ENCODE peak calls at places on chromosomes 4 and X, in seven cellular contexts. O is tibial nerve, K is NB4, G is A549, D is endothelial cell of umbilical vein, I is upper lobe of left lung, F is heart left ventricle. X is an unnamed sample.

GRCh38 chr4:137655286-137655685 is 123.0 kb upstream of the PCDH18 start:
- DNase-seq in G (no peak), F (no peak), I (no peak), K (no peak), O (no peak), D (no peak), X (no peak)

GRCh38 chr4:150348079-150348478 is 233.9 kb upstream of the MAB21L2 start:
- DNase-seq in G (no peak), F (no peak), D (peak), I (no peak), O (no peak), K (peak), X (no peak)

GRCh38 chr4:152162331-152162697 is 373.6 kb downstream of the FBXW7 start:
- DNase-seq in G (no peak), K (no peak), I (no peak), O (no peak), F (no peak), D (no peak), X (no peak)

GRCh38 chr4:150501019-150501727 is 80.8 kb upstream of the MAB21L2 start:
- DNase-seq in O (no peak), F (no peak), D (no peak), K (peak), G (peak), I (no peak), X (no peak)

GRCh38 chr4:173536808-173537429 is 6.9 kb upstream of the HAND2 start:
- DNase-seq in I (no peak), K (no peak), O (no peak), G (peak), D (no peak), F (no peak), X (no peak)

GRCh38 chrX:50893466-50893865 is 17.1 kb upstream of the BMP15 start:
- DNase-seq in O (no peak), F (no peak), G (no peak), D (no peak), K (no peak), I (no peak), X (no peak)

GRCh38 chr4:41155194-41155830 is 59.0 kb downstream of the APBB2 start:
- DNase-seq in K (no peak), G (no peak), O (no peak), F (no peak), D (peak), I (no peak), X (no peak)

GRCh38 chr4:1449833-1450741 is 43.8 kb upstream of the NKX1-1 start:
- DNase-seq in G (no peak), K (peak), O (no peak), F (no peak), I (peak), D (no peak), X (no peak)

GRCh38 chr4:41216294-41217019 is 2.1 kb upstream of the APBB2 start:
- DNase-seq in I (peak), G (peak), K (peak), F (peak), D (peak), O (no peak), X (peak)

GRCh38 chr4:1502501-1502886 is 96.3 kb upstream of the NKX1-1 start:
- DNase-seq in I (no peak), F (peak), G (no peak), K (no peak), O (no peak), D (no peak), X (no peak)

GRCh38 chrX:24241822-24242648 is 71.8 kb downstream of the SUPT20HL2 start:
- DNase-seq in K (peak), F (peak), G (peak), I (no peak), O (no peak), D (peak), X (no peak)

GRCh38 chr4:158079661-158080060 is 93.2 kb downstream of the GASK1B start:
- DNase-seq in D (peak), O (no peak), G (no peak), F (peak), K (no peak), I (no peak), X (no peak)

GRCh38 chr4:53551963-53552362 is 39.3 kb downstream of the LNX1 start:
- DNase-seq in F (no peak), O (no peak), K (no peak), D (peak), I (no peak), G (no peak), X (no peak)

GRCh38 chrX:41516995-41517660 is 70.0 kb downstream of the NYX start:
- DNase-seq in I (no peak), F (no peak), D (no peak), K (peak), O (no peak), G (no peak), X (no peak)

GRCh38 chrX:9315086-9315485 is 149.8 kb upstream of the TBL1X start:
- DNase-seq in K (no peak), I (no peak), F (no peak), G (no peak), O (no peak), D (no peak), X (no peak)

GRCh38 chr4:139892973-139893736 is 227.5 kb downstream of the MGST2 start:
- DNase-seq in K (no peak), F (no peak), O (no peak), G (no peak), D (peak), I (no peak), X (no peak)

GRCh38 chr4:153113061-153113837 is 91.0 kb upstream of the TRIM2 start:
- DNase-seq in O (no peak), G (no peak), D (no peak), F (no peak), I (no peak), K (no peak), X (no peak)

GRCh38 chr4:179164642-179165338 is 1722.6 kb upstream of the AGA start:
- DNase-seq in D (no peak), O (no peak), F (no peak), I (no peak), G (no peak), K (no peak), X (no peak)

GRCh38 chr4:102344955-102345794 is at the start of gene SLC39A8:
- DNase-seq in G (peak), I (peak), F (peak), O (peak), K (peak), D (peak), X (peak)

GRCh38 chr4:129064717-129065116 is 28.6 kb downstream of the SCLT1 start:
- DNase-seq in D (no peak), K (no peak), I (no peak), F (no peak), G (no peak), O (no peak), X (no peak)

GRCh38 chr4:137960371-137961050 is 281.6 kb downstream of the SLC7A11 start:
- DNase-seq in K (no peak), D (no peak), I (no peak), G (no peak), O (no peak), F (no peak), X (no peak)

GRCh38 chr4:59570850-59571476 is 1629.2 kb upstream of the ADGRL3 start:
- DNase-seq in I (no peak), G (no peak), D (no peak), O (no peak), F (no peak), K (no peak), X (no peak)

GRCh38 chr4:181078236-181078635 is 1165.0 kb upstream of the TENM3 start:
- DNase-seq in I (no peak), K (no peak), O (no peak), G (no peak), F (no peak), D (no peak), X (no peak)

GRCh38 chr4:31655328-31655727 is 935.2 kb downstream of the PCDH7 start:
- DNase-seq in I (no peak), F (no peak), G (no peak), K (no peak), O (no peak), D (no peak), X (no peak)

GRCh38 chrX:36462142-36462541 is 542.6 kb downstream of the CFAP47 start:
- DNase-seq in G (no peak), O (no peak), D (no peak), F (no peak), I (no peak), K (no peak), X (no peak)

GRCh38 chr4:25238052-25238451 is 4.2 kb downstream of the PI4K2B start:
- DNase-seq in G (no peak), D (no peak), O (no peak), F (no peak), K (no peak), I (no peak), X (no peak)

GRCh38 chr4:109930872-109931271 is 18.2 kb downstream of the EGF start:
- DNase-seq in K (no peak), F (no peak), D (no peak), G (no peak), O (no peak), I (no peak), X (no peak)

GRCh38 chr4:6695660-6696581 is 2.2 kb downstream of the S100P start:
- DNase-seq in O (no peak), I (no peak), F (no peak), G (peak), D (no peak), K (peak), X (no peak)

GRCh38 chr4:159606835-159607234 is 504.0 kb downstream of the RAPGEF2 start:
- DNase-seq in G (no peak), O (no peak), I (no peak), K (no peak), F (no peak), D (no peak), X (no peak)

GRCh38 chr4:24219171-24219570 is 329.3 kb upstream of the PPARGC1A start:
- DNase-seq in O (no peak), K (no peak), G (peak), D (no peak), F (no peak), I (no peak), X (no peak)

GRCh38 chr4:186553717-186554116 is 1.6 kb downstream of the MTNR1A start:
- DNase-seq in D (no peak), O (no peak), G (no peak), K (no peak), F (no peak), I (no peak), X (no peak)

GRCh38 chr4:88217169-88217568 is 58.7 kb upstream of the ABCG2 start:
- DNase-seq in F (no peak), G (no peak), O (no peak), K (no peak), I (no peak), D (no peak), X (no peak)

GRCh38 chr4:41609851-41610250 is 71.9 kb downstream of the LIMCH1 start:
- DNase-seq in F (no peak), G (no peak), D (no peak), O (no peak), I (no peak), K (no peak), X (no peak)

GRCh38 chr4:101264993-101265815 is 82.1 kb downstream of the PPP3CA start:
- DNase-seq in I (no peak), D (no peak), G (peak), F (no peak), O (no peak), K (no peak), X (no peak)

GRCh38 chr4:24070117-24070516 is 180.3 kb upstream of the PPARGC1A start:
- DNase-seq in I (no peak), D (no peak), F (no peak), G (peak), K (no peak), O (no peak), X (no peak)

DNA sequence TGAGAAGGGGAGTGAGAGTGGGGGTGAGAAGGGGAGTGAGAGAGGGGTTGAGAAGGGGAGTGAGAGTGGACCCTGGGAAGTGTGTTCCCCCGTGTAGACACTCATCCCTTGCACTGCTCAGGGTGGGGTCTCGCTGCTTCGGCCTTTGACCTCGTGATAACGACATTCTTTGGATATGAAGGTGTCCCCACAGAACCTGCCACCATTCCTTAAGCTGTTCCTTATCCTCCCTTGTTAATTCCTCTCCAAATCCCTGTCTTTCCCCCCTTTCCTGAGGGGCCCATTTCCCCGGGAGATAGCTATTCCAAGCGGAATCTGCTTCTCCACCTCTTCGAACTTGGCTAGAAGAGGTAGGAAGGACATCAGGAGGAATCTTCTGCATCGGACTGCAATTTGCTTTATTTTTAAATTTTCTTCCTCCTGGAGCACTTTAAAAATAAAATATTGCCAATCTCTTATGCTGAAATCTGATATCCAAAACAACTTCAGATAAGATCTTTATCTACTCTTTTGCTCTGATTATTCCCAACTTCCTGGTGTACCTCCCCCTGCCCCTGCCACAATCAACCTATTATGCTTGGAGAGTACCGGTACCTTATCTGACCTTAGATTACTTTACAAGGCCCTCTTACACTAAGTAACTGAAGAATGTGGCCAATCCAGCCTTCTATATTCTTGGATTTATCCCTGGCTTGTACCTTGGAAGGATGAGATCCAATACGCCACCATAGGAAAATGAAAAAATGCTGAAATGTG is 15.6 kb downstream of the TRIML1 start:
- DNase-seq in I (no peak), K (no peak), G (peak), F (no peak), D (no peak), O (no peak), X (no peak)
- TF ChIP-seq CTCF in I (no peak), K (no peak), G (no peak), F (no peak), D (no peak), O (no peak), X (no peak)

GRCh38 chr4:77156912-77157858 is at the start of gene CCNG2:
- DNase-seq in I (peak), G (peak), D (no peak), F (peak), K (no peak), O (peak), X (peak)
- TF ChIP-seq POLR2A in I (peak), G (peak), D (peak), F (peak), K (peak), O (peak), X (peak)

GRCh38 chr4:94441838-94442237 is 9.9 kb upstream of the PDLIM5 start:
- DNase-seq in G (no peak), K (no peak), D (no peak), O (no peak), F (no peak), I (no peak), X (no peak)

GRCh38 chr4:94444771-94445170 is 7.0 kb upstream of the PDLIM5 start:
- DNase-seq in I (no peak), D (no peak), G (no peak), O (no peak), K (no peak), F (no peak), X (no peak)

GRCh38 chr4:94446386-94446785 is 5.4 kb upstream of the PDLIM5 start:
- DNase-seq in K (no peak), I (no peak), D (no peak), G (no peak), O (no peak), F (no peak), X (no peak)

GRCh38 chr4:94439606-94440005 is 12.1 kb upstream of the PDLIM5 start:
- DNase-seq in I (no peak), D (peak), G (no peak), K (no peak), F (no peak), O (no peak), X (no peak)

DNA sequence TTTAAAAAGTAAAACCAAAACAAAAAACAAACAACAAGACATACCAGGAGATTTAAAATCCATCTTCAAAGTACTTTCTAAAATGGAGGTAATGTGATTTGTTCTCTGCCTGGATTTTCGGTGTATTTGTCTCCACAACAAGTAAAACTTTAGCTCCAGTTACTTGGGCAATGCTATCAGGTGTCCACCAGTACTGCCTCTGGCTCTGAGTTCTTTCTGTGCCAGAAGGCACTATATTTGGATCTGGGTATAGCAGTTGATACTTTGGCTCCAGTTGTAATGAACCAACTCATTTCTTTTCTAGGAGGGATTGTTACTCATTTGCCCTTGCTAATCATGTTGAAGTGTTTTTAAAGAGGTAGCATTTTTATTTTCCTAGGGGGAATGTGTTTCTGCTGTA is 9.5 kb upstream of the PDLIM5 start:
- DNase-seq in O (no peak), F (no peak), K (no peak), I (no peak), G (no peak), D (no peak), X (no peak)
- TF ChIP-seq CTCF in O (no peak), F (no peak), K (no peak), I (no peak), G (no peak), D (no peak), X (no peak)

DNA sequence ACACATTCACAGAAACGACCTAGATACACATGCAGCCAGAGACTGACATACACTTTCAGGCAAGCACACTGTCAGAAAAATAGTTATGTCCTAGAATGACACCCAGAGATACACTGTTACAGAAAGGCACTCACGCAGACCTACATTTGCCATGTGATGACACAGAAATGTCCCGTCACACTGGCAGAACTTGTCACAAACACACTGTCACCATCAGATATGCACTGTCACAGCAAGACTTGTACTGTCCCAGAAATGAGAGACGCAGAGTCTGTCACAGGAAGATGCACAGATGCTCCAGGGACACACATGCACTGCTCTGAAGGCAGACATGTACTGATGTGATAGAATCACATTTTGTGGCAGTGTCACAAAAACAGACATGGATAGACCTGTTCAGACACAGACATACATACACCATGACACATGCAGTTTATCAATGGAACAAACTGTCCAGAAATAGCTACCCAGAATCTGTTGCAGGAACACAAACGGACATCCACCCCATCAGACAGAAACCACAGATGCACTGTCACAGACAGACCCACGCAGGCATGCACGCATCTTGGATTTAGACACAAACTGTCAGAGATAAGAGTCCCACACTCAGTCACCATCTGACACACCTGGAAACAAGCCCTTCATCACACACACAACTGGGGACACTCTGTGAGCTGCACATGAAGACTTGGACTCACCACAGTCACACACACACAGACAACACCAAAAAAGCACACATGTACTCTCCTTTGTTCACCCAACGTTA is 1.3 kb upstream of the PIM2 start:
- DNase-seq in F (no peak), G (no peak), O (no peak), I (no peak), K (no peak), D (no peak), X (no peak)
- TF ChIP-seq POLR2A in F (no peak), G (no peak), O (no peak), I (no peak), K (no peak), D (no peak), X (no peak)

GRCh38 chr4:127622923-127623754 is 9.6 kb upstream of the INTU start:
- DNase-seq in O (no peak), D (peak), K (peak), F (no peak), G (peak), I (peak), X (peak)
- TF ChIP-seq CTCF in O (peak), D (peak), K (no peak), F (no peak), G (no peak), I (peak), X (no peak)

DNA sequence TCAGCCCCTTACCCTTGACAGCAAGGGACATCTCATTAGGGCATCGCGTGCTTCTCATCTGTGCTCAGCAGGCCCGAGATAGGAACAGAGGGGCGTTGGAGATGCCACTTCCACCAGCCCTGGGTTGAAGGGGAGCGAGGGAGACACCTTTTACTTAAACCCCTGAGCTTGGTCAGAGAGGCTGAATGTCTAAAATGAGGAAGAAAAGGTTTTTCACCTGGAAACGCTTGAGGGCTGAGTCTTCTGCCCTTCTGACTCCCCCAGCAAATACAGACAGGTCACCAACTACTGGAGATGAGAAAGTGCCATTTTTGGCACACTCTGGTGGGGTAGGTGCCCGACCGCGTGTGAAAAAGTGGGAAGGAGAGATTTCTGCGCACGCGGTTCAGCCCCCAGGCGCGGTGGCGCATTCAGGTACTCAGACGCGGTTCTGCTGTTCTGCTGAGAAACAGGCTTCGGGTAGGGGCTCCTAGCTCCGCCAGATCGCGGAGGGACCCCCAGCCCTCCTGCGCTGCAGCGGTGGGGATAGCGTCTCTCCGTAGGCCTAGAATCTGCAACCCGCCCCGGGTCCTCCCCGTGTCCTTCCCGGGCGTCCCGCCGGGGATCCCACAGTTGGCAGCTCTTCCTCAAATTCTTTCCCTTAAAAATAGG is 3.2 kb downstream of the SHOX start:
- DNase-seq in K (no peak), O (no peak), F (no peak), I (peak), G (no peak), D (no peak), X (no peak)
- TF ChIP-seq POLR2A in K (no peak), O (no peak), F (no peak), I (no peak), G (no peak), D (no peak), X (no peak)

DNA sequence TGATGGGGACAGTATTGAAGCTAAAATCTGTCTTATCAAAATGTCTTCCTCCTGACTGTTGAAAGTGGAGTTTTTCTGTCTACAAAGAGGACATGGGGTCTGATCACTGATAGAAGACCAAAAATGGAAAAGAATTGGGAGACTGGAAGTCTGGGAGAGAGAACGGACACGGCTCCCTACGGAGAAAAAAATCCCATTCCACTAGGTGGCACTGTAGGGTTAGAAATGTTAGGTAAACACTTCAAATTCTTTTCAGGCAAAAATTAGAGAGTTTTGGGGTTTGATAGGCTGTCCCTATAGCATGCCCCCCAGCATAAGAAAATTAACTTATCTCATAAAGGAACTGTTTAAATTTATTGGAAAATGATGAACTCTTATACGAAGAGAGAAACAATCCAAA is 200.5 kb downstream of the FAM133A start:
- DNase-seq in K (peak), O (no peak), I (no peak), F (no peak), D (no peak), G (peak), X (no peak)
- TF ChIP-seq CTCF in K (peak), O (no peak), I (peak), F (peak), D (no peak), G (no peak), X (no peak)

GRCh38 chr4:22597471-22597870 is 81.6 kb upstream of the ADGRA3 start:
- DNase-seq in K (no peak), I (no peak), G (no peak), D (no peak), F (no peak), O (no peak), X (no peak)
- TF ChIP-seq POLR2A in K (no peak), I (no peak), G (no peak), D (no peak), F (no peak), O (no peak), X (no peak)